ENCODE peak calls at places on chromosomes 3 and 15, in five cellular contexts. One of them, this sample, is unnamed.

GRCh38 chr3:48689384-48689783 is 3.7 kb upstream of the NCKIPSD start:
- DNase-seq in nucleus accumbens: no peak
- DNase-seq in astrocyte of the cerebellum: no peak
- DNase-seq in fibroblast of mammary gland: no peak
- DNase-seq in C1 segment of cervical spinal cord: no peak
- DNase-seq in this sample: no peak

GRCh38 chr3:58029842-58030584 is 21.8 kb downstream of the FLNB start:
- DNase-seq in nucleus accumbens: no peak
- DNase-seq in C1 segment of cervical spinal cord: no peak
- DNase-seq in astrocyte of the cerebellum: no peak
- DNase-seq in fibroblast of mammary gland: no peak
- DNase-seq in this sample: no peak

GRCh38 chr3:101998256-101998926 is 149.1 kb downstream of the NFKBIZ start:
- DNase-seq in fibroblast of mammary gland: peak; percentile 41
- DNase-seq in nucleus accumbens: no peak
- DNase-seq in C1 segment of cervical spinal cord: no peak
- DNase-seq in astrocyte of the cerebellum: no peak
- DNase-seq in this sample: no peak

GRCh38 chr3:13073976-13074375 is 747 bp upstream of the IQSEC1 start:
- DNase-seq in C1 segment of cervical spinal cord: no peak
- DNase-seq in fibroblast of mammary gland: peak; percentile 5
- DNase-seq in nucleus accumbens: no peak
- DNase-seq in astrocyte of the cerebellum: no peak
- DNase-seq in this sample: no peak

GRCh38 chr3:55885721-55886120 is 398.6 kb upstream of the WNT5A start:
- DNase-seq in nucleus accumbens: no peak
- DNase-seq in astrocyte of the cerebellum: no peak
- DNase-seq in fibroblast of mammary gland: peak; percentile 38
- DNase-seq in C1 segment of cervical spinal cord: no peak
- DNase-seq in this sample: peak; percentile 82

GRCh38 chr3:123110238-123110952 is 43.6 kb downstream of the PDIA5 start:
- DNase-seq in C1 segment of cervical spinal cord: no peak
- DNase-seq in nucleus accumbens: no peak
- DNase-seq in astrocyte of the cerebellum: no peak
- DNase-seq in fibroblast of mammary gland: no peak
- DNase-seq in this sample: no peak

GRCh38 chr3:46861293-46861995 is 1.8 kb downstream of the MYL3 start:
- DNase-seq in fibroblast of mammary gland: no peak
- DNase-seq in C1 segment of cervical spinal cord: no peak
- DNase-seq in astrocyte of the cerebellum: no peak
- DNase-seq in nucleus accumbens: no peak
- DNase-seq in this sample: no peak

GRCh38 chr3:33074217-33075067 is 22.5 kb downstream of the GLB1 start:
- DNase-seq in fibroblast of mammary gland: peak; percentile 74
- DNase-seq in nucleus accumbens: peak; percentile 15
- DNase-seq in astrocyte of the cerebellum: peak; percentile 50
- DNase-seq in C1 segment of cervical spinal cord: peak; percentile 12
- DNase-seq in this sample: peak; percentile 73

GRCh38 chr15:69573815-69574472 is 121.3 kb downstream of the RPLP1 start:
- DNase-seq in C1 segment of cervical spinal cord: no peak
- DNase-seq in nucleus accumbens: peak; percentile 17
- DNase-seq in astrocyte of the cerebellum: no peak
- DNase-seq in fibroblast of mammary gland: peak; percentile 18
- DNase-seq in this sample: peak; percentile 10

GRCh38 chr3:142930510-142930909 is 33.0 kb downstream of the PAQR9 start:
- DNase-seq in fibroblast of mammary gland: peak; percentile 20
- DNase-seq in astrocyte of the cerebellum: no peak
- DNase-seq in C1 segment of cervical spinal cord: no peak
- DNase-seq in nucleus accumbens: no peak
- DNase-seq in this sample: peak; percentile 19

GRCh38 chr3:196662033-196662432 is 22.5 kb downstream of the NRROS start:
- DNase-seq in C1 segment of cervical spinal cord: no peak
- DNase-seq in astrocyte of the cerebellum: no peak
- DNase-seq in nucleus accumbens: no peak
- DNase-seq in fibroblast of mammary gland: no peak
- DNase-seq in this sample: no peak

GRCh38 chr3:89314454-89314853 is 207.0 kb downstream of the EPHA3 start:
- DNase-seq in fibroblast of mammary gland: peak; percentile 35
- DNase-seq in C1 segment of cervical spinal cord: no peak
- DNase-seq in astrocyte of the cerebellum: peak; percentile 18
- DNase-seq in nucleus accumbens: no peak
- DNase-seq in this sample: peak; percentile 8

GRCh38 chr3:78822741-78823140 is 945.1 kb downstream of the ROBO1 start:
- DNase-seq in nucleus accumbens: no peak
- DNase-seq in C1 segment of cervical spinal cord: no peak
- DNase-seq in astrocyte of the cerebellum: no peak
- DNase-seq in fibroblast of mammary gland: no peak
- DNase-seq in this sample: no peak

GRCh38 chr3:177917234-177917861 is 618.9 kb upstream of the KCNMB2 start:
- DNase-seq in nucleus accumbens: no peak
- DNase-seq in C1 segment of cervical spinal cord: no peak
- DNase-seq in fibroblast of mammary gland: no peak
- DNase-seq in astrocyte of the cerebellum: no peak
- DNase-seq in this sample: no peak

GRCh38 chr15:51270706-51271105 is 67.7 kb downstream of the CYP19A1 start:
- DNase-seq in astrocyte of the cerebellum: no peak
- DNase-seq in fibroblast of mammary gland: no peak
- DNase-seq in nucleus accumbens: no peak
- DNase-seq in C1 segment of cervical spinal cord: no peak
- DNase-seq in this sample: no peak

GRCh38 chr3:78258798-78259197 is 1218.9 kb downstream of the ROBO2 start:
- DNase-seq in fibroblast of mammary gland: peak; percentile 30
- DNase-seq in astrocyte of the cerebellum: peak; percentile 11
- DNase-seq in C1 segment of cervical spinal cord: no peak
- DNase-seq in nucleus accumbens: no peak
- DNase-seq in this sample: no peak

GRCh38 chr3:140265269-140265668 is 330.3 kb downstream of the CLSTN2 start:
- DNase-seq in nucleus accumbens: no peak
- DNase-seq in C1 segment of cervical spinal cord: no peak
- DNase-seq in astrocyte of the cerebellum: no peak
- DNase-seq in fibroblast of mammary gland: no peak
- DNase-seq in this sample: no peak

GRCh38 chr3:88180398-88180999 is 30.7 kb downstream of the C3orf38 start:
- DNase-seq in nucleus accumbens: no peak
- DNase-seq in C1 segment of cervical spinal cord: no peak
- DNase-seq in fibroblast of mammary gland: peak; percentile 61
- DNase-seq in astrocyte of the cerebellum: peak; percentile 38
- DNase-seq in this sample: peak; percentile 67

GRCh38 chr3:187368251-187368733 is at the start of gene RTP4:
- DNase-seq in fibroblast of mammary gland: peak; percentile 73
- DNase-seq in astrocyte of the cerebellum: peak; percentile 29
- DNase-seq in C1 segment of cervical spinal cord: peak; percentile 68
- DNase-seq in nucleus accumbens: no peak
- DNase-seq in this sample: peak; percentile 28

GRCh38 chr3:103813955-103814354 is 1379.1 kb downstream of the ZPLD1 start:
- DNase-seq in fibroblast of mammary gland: no peak
- DNase-seq in C1 segment of cervical spinal cord: no peak
- DNase-seq in astrocyte of the cerebellum: no peak
- DNase-seq in nucleus accumbens: no peak
- DNase-seq in this sample: no peak

GRCh38 chr3:187763850-187764648 is 18.8 kb upstream of the BCL6 start:
- DNase-seq in nucleus accumbens: no peak
- DNase-seq in C1 segment of cervical spinal cord: no peak
- DNase-seq in astrocyte of the cerebellum: no peak
- DNase-seq in fibroblast of mammary gland: peak; percentile 29
- DNase-seq in this sample: no peak

GRCh38 chr3:187041362-187042061 is 97.8 kb downstream of the RPL39L start:
- DNase-seq in fibroblast of mammary gland: no peak
- DNase-seq in C1 segment of cervical spinal cord: no peak
- DNase-seq in nucleus accumbens: no peak
- DNase-seq in astrocyte of the cerebellum: no peak
- DNase-seq in this sample: peak; percentile 34

GRCh38 chr3:37707428-37708372 is 154.0 kb upstream of the CTDSPL start:
- DNase-seq in astrocyte of the cerebellum: no peak
- DNase-seq in nucleus accumbens: no peak
- DNase-seq in C1 segment of cervical spinal cord: no peak
- DNase-seq in fibroblast of mammary gland: peak; percentile 11
- DNase-seq in this sample: no peak

GRCh38 chr15:73991260-73991659 is 835 bp downstream of the STOML1 start:
- DNase-seq in nucleus accumbens: no peak
- DNase-seq in fibroblast of mammary gland: peak; percentile 88
- DNase-seq in astrocyte of the cerebellum: no peak
- DNase-seq in C1 segment of cervical spinal cord: no peak
- DNase-seq in this sample: peak; percentile 36

GRCh38 chr3:178236555-178237277 is 299.5 kb upstream of the KCNMB2 start:
- DNase-seq in nucleus accumbens: no peak
- DNase-seq in fibroblast of mammary gland: peak; percentile 83
- DNase-seq in astrocyte of the cerebellum: no peak
- DNase-seq in C1 segment of cervical spinal cord: no peak
- DNase-seq in this sample: peak; percentile 1

GRCh38 chr3:184336484-184337230 is 743 bp upstream of the FAM131A start:
- DNase-seq in nucleus accumbens: no peak
- DNase-seq in fibroblast of mammary gland: peak; percentile 83
- DNase-seq in C1 segment of cervical spinal cord: peak; percentile 55
- DNase-seq in astrocyte of the cerebellum: no peak
- DNase-seq in this sample: peak; percentile 72

GRCh38 chr3:88005066-88005465 is 53.7 kb downstream of the CGGBP1 start:
- DNase-seq in C1 segment of cervical spinal cord: no peak
- DNase-seq in fibroblast of mammary gland: peak; percentile 47
- DNase-seq in nucleus accumbens: no peak
- DNase-seq in astrocyte of the cerebellum: no peak
- DNase-seq in this sample: peak; percentile 76

GRCh38 chr3:88141458-88142083 is 8.2 kb upstream of the C3orf38 start:
- DNase-seq in astrocyte of the cerebellum: no peak
- DNase-seq in C1 segment of cervical spinal cord: no peak
- DNase-seq in fibroblast of mammary gland: peak; percentile 76
- DNase-seq in nucleus accumbens: no peak
- DNase-seq in this sample: peak; percentile 92